ENCODE peak calls at places on chromosomes 16 and 17, in five cellular contexts. J is keratinocyte, I is ovary, R is GM12878, N is IMR-90. F is an unnamed sample. For H3K27me3, the result is how much of the 10 kb centered on the place peaks cover.

GRCh38 chr17:16433514-16433913 is 18.1 kb downstream of the TRPV2 start:
- DNase-seq in R (no peak), I (no peak), N (no peak), J (no peak), F (no peak)

GRCh38 chr17:65062168-65062915 is 5.8 kb upstream of the GNA13 start:
- DNase-seq in R (no peak), I (no peak), J (no peak), N (no peak), F (no peak)

GRCh38 chr17:79843917-79844815 is 4.9 kb upstream of the CBX4 start:
- DNase-seq in J (no peak), I (peak), N (peak), R (no peak), F (no peak)

GRCh38 chr17:59332890-59333377 is 1.5 kb downstream of the YPEL2 start:
- DNase-seq in R (no peak), I (no peak), N (peak), J (no peak), F (peak)

GRCh38 chr16:83956336-83957289 is 3.6 kb downstream of the OSGIN1 start:
- DNase-seq in R (peak), I (peak), J (peak), N (peak), F (peak)

GRCh38 chr17:50106393-50107131 is 11.4 kb downstream of the PDK2 start:
- DNase-seq in N (no peak), I (no peak), J (no peak), R (no peak), F (no peak)

GRCh38 chr17:14228903-14229302 is 7.8 kb downstream of the CDRT15 start:
- DNase-seq in I (no peak), N (peak), R (no peak), J (no peak), F (no peak)

GRCh38 chr16:14427371-14427948 is 202.6 kb downstream of the PARN start:
- DNase-seq in N (peak), J (no peak), I (no peak), R (no peak), F (no peak)

GRCh38 chr16:77117687-77118086 is 73.3 kb upstream of the MON1B start:
- DNase-seq in I (no peak), J (no peak), N (no peak), R (no peak), F (no peak)

GRCh38 chr17:64534187-64534586 is 27.4 kb downstream of the CEP95 start:
- DNase-seq in R (no peak), I (no peak), N (no peak), J (no peak), F (no peak)

GRCh38 chr16:78976212-78976611 is 624.3 kb downstream of the MAF start:
- DNase-seq in I (no peak), N (no peak), J (no peak), R (no peak), F (no peak)

GRCh38 chr16:67881557-67882220 is 3.0 kb upstream of the NRN1L start:
- DNase-seq in I (no peak), N (no peak), J (no peak), R (no peak), F (no peak)

DNA sequence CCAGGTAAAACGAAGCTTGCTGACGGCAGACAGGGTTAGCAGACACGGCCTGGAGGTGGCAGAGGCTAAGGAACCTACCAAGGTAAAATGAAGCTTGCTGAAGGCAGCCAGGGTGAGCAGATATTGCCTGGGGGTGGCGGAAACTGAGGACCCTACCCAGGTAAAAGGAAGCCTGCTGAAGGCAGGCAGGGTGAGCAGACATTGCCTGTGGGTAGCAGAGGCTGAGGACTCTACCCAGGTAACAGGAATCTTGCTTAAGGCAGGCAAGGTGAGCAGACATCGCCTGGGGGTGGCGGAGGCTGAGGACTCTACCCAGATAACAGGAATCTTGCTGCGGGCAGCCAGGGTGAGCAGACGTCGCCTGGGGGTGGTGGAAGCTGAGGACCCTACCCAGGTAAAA is 2.6 kb upstream of the GCGR start:
- DNase-seq in J (no peak), N (no peak), I (no peak), R (no peak), F (no peak)
- H3K27me3 ChIP-seq in J (half or more), N (half or more), I (under half), R (under half), F (under half)

GRCh38 chr17:29018788-29019474 is 13.1 kb upstream of the SEZ6 start:
- DNase-seq in N (no peak), R (no peak), I (no peak), J (no peak), F (no peak)
- H3K27me3 ChIP-seq in N (half or more), R (under half), I (under half), J (half or more), F (under half)

GRCh38 chr17:7139400-7139799 is 24.8 kb upstream of the ASGR2 start:
- DNase-seq in J (no peak), I (no peak), R (no peak), N (no peak), F (no peak)
- H3K27me3 ChIP-seq in J (under half), I (under half), R (under half), N (under half), F (under half)

GRCh38 chr16:57882206-57882605 is 79.9 kb upstream of the KIFC3 start:
- DNase-seq in J (no peak), R (no peak), I (no peak), N (no peak), F (no peak)

GRCh38 chr16:57883953-57884654 is 81.8 kb upstream of the KIFC3 start:
- DNase-seq in J (no peak), I (no peak), R (no peak), N (no peak), F (no peak)

GRCh38 chr16:57884655-57885133 is 82.4 kb upstream of the KIFC3 start:
- DNase-seq in R (no peak), I (no peak), J (no peak), N (no peak), F (no peak)

GRCh38 chr16:57883480-57883879 is 81.2 kb upstream of the KIFC3 start:
- DNase-seq in J (no peak), R (no peak), I (no peak), N (no peak), F (no peak)

GRCh38 chr16:57882797-57883196 is 80.5 kb upstream of the KIFC3 start:
- DNase-seq in I (no peak), R (no peak), J (no peak), N (peak), F (no peak)
- H3K27me3 ChIP-seq in I (under half), R (under half), J (under half), N (half or more), F (under half)

F was measured in prostate gland.